ENCODE peak calls at places on chromosomes 11 and 22, in eight cellular contexts. One of them, this sample, is unnamed.

GRCh38 chr11:93614111-93614784 is 47.2 kb upstream of the CEP295 start:
- ATAC-seq in psoas muscle: peak; percentile 55
- ATAC-seq in activated CD4-positive, alpha-beta T cell treated with anti-CD3 and anti-CD28 coated beads for 36 hours: peak; percentile 81
- ATAC-seq in PC-3: no peak
- ATAC-seq in gastroesophageal sphincter: no peak
- ATAC-seq in RWPE2: peak; percentile 31
- ATAC-seq in activated CD8-positive, alpha-beta memory T cell treated with anti-CD3 and anti-CD28 coated beads, Interleukin-2, amount 10 ng/mL, durations not matched to agents 7 days and 5 days: peak; percentile 68
- ATAC-seq in foreskin keratinocyte: peak; percentile 40
- ATAC-seq in this sample: peak; percentile 75

GRCh38 chr22:38494939-38495338 is 11.2 kb downstream of the DDX17 start:
- ATAC-seq in activated CD8-positive, alpha-beta memory T cell treated with anti-CD3 and anti-CD28 coated beads, Interleukin-2, amount 10 ng/mL, durations not matched to agents 7 days and 5 days: no peak
- ATAC-seq in activated CD4-positive, alpha-beta T cell treated with anti-CD3 and anti-CD28 coated beads for 36 hours: no peak
- ATAC-seq in gastroesophageal sphincter: no peak
- ATAC-seq in foreskin keratinocyte: no peak
- ATAC-seq in PC-3: no peak
- ATAC-seq in psoas muscle: peak; percentile 16
- ATAC-seq in RWPE2: no peak
- ATAC-seq in this sample: no peak

GRCh38 chr11:75635009-75635909 is 33.6 kb downstream of the MAP6 start:
- ATAC-seq in activated CD8-positive, alpha-beta memory T cell treated with anti-CD3 and anti-CD28 coated beads, Interleukin-2, amount 10 ng/mL, durations not matched to agents 7 days and 5 days: no peak
- ATAC-seq in gastroesophageal sphincter: peak; percentile 64
- ATAC-seq in psoas muscle: peak; percentile 42
- ATAC-seq in activated CD4-positive, alpha-beta T cell treated with anti-CD3 and anti-CD28 coated beads for 36 hours: no peak
- ATAC-seq in foreskin keratinocyte: no peak
- ATAC-seq in PC-3: no peak
- ATAC-seq in RWPE2: no peak
- ATAC-seq in this sample: no peak

GRCh38 chr22:46045459-46046298 is 68.7 kb upstream of the WNT7B start:
- ATAC-seq in gastroesophageal sphincter: peak; percentile 15
- ATAC-seq in foreskin keratinocyte: no peak
- ATAC-seq in activated CD8-positive, alpha-beta memory T cell treated with anti-CD3 and anti-CD28 coated beads, Interleukin-2, amount 10 ng/mL, durations not matched to agents 7 days and 5 days: no peak
- ATAC-seq in psoas muscle: peak; percentile 54
- ATAC-seq in RWPE2: no peak
- ATAC-seq in PC-3: peak; percentile 9
- ATAC-seq in activated CD4-positive, alpha-beta T cell treated with anti-CD3 and anti-CD28 coated beads for 36 hours: no peak
- ATAC-seq in this sample: no peak

GRCh38 chr11:113446938-113447337 is 28.3 kb downstream of the DRD2 start:
- ATAC-seq in psoas muscle: no peak
- ATAC-seq in foreskin keratinocyte: peak; percentile 77
- ATAC-seq in activated CD8-positive, alpha-beta memory T cell treated with anti-CD3 and anti-CD28 coated beads, Interleukin-2, amount 10 ng/mL, durations not matched to agents 7 days and 5 days: no peak
- ATAC-seq in gastroesophageal sphincter: no peak
- ATAC-seq in PC-3: no peak
- ATAC-seq in activated CD4-positive, alpha-beta T cell treated with anti-CD3 and anti-CD28 coated beads for 36 hours: no peak
- ATAC-seq in RWPE2: peak; percentile 85
- ATAC-seq in this sample: no peak

GRCh38 chr11:57466680-57467079 is 6.4 kb downstream of the RTN4RL2 start:
- ATAC-seq in gastroesophageal sphincter: no peak
- ATAC-seq in foreskin keratinocyte: no peak
- ATAC-seq in activated CD8-positive, alpha-beta memory T cell treated with anti-CD3 and anti-CD28 coated beads, Interleukin-2, amount 10 ng/mL, durations not matched to agents 7 days and 5 days: no peak
- ATAC-seq in PC-3: no peak
- ATAC-seq in psoas muscle: no peak
- ATAC-seq in RWPE2: no peak
- ATAC-seq in activated CD4-positive, alpha-beta T cell treated with anti-CD3 and anti-CD28 coated beads for 36 hours: no peak
- ATAC-seq in this sample: no peak

GRCh38 chr11:65599955-65600246 is 4.3 kb upstream of the KCNK7 start:
- ATAC-seq in foreskin keratinocyte: no peak
- ATAC-seq in activated CD4-positive, alpha-beta T cell treated with anti-CD3 and anti-CD28 coated beads for 36 hours: no peak
- ATAC-seq in activated CD8-positive, alpha-beta memory T cell treated with anti-CD3 and anti-CD28 coated beads, Interleukin-2, amount 10 ng/mL, durations not matched to agents 7 days and 5 days: no peak
- ATAC-seq in gastroesophageal sphincter: no peak
- ATAC-seq in RWPE2: no peak
- ATAC-seq in psoas muscle: no peak
- ATAC-seq in PC-3: no peak
- ATAC-seq in this sample: no peak

GRCh38 chr11:116576523-116576922 is 196.3 kb downstream of the BUD13 start:
- ATAC-seq in psoas muscle: no peak
- ATAC-seq in RWPE2: peak; percentile 71
- ATAC-seq in activated CD4-positive, alpha-beta T cell treated with anti-CD3 and anti-CD28 coated beads for 36 hours: peak; percentile 60
- ATAC-seq in PC-3: no peak
- ATAC-seq in gastroesophageal sphincter: no peak
- ATAC-seq in foreskin keratinocyte: peak; percentile 76
- ATAC-seq in activated CD8-positive, alpha-beta memory T cell treated with anti-CD3 and anti-CD28 coated beads, Interleukin-2, amount 10 ng/mL, durations not matched to agents 7 days and 5 days: no peak
- ATAC-seq in this sample: no peak

GRCh38 chr22:50083462-50084081 is 1.7 kb downstream of the MLC1 start:
- ATAC-seq in gastroesophageal sphincter: no peak
- ATAC-seq in psoas muscle: no peak
- ATAC-seq in activated CD8-positive, alpha-beta memory T cell treated with anti-CD3 and anti-CD28 coated beads, Interleukin-2, amount 10 ng/mL, durations not matched to agents 7 days and 5 days: no peak
- ATAC-seq in activated CD4-positive, alpha-beta T cell treated with anti-CD3 and anti-CD28 coated beads for 36 hours: no peak
- ATAC-seq in foreskin keratinocyte: peak; percentile 54
- ATAC-seq in PC-3: no peak
- ATAC-seq in RWPE2: no peak
- ATAC-seq in this sample: no peak

GRCh38 chr11:115869780-115870431 is 365.7 kb upstream of the CADM1 start:
- ATAC-seq in psoas muscle: no peak
- ATAC-seq in foreskin keratinocyte: peak; percentile 99
- ATAC-seq in gastroesophageal sphincter: no peak
- ATAC-seq in RWPE2: no peak
- ATAC-seq in activated CD8-positive, alpha-beta memory T cell treated with anti-CD3 and anti-CD28 coated beads, Interleukin-2, amount 10 ng/mL, durations not matched to agents 7 days and 5 days: peak; percentile 49
- ATAC-seq in activated CD4-positive, alpha-beta T cell treated with anti-CD3 and anti-CD28 coated beads for 36 hours: peak; percentile 33
- ATAC-seq in PC-3: no peak
- ATAC-seq in this sample: no peak

GRCh38 chr22:41683052-41683451 is 5.6 kb downstream of the SNU13 start:
- ATAC-seq in gastroesophageal sphincter: no peak
- ATAC-seq in RWPE2: no peak
- ATAC-seq in activated CD4-positive, alpha-beta T cell treated with anti-CD3 and anti-CD28 coated beads for 36 hours: no peak
- ATAC-seq in foreskin keratinocyte: no peak
- ATAC-seq in activated CD8-positive, alpha-beta memory T cell treated with anti-CD3 and anti-CD28 coated beads, Interleukin-2, amount 10 ng/mL, durations not matched to agents 7 days and 5 days: no peak
- ATAC-seq in psoas muscle: no peak
- ATAC-seq in PC-3: no peak
- ATAC-seq in this sample: no peak

GRCh38 chr11:72985645-72986044 is 156.5 kb downstream of the FCHSD2 start:
- ATAC-seq in activated CD8-positive, alpha-beta memory T cell treated with anti-CD3 and anti-CD28 coated beads, Interleukin-2, amount 10 ng/mL, durations not matched to agents 7 days and 5 days: no peak
- ATAC-seq in PC-3: no peak
- ATAC-seq in psoas muscle: peak; percentile 66
- ATAC-seq in foreskin keratinocyte: no peak
- ATAC-seq in gastroesophageal sphincter: no peak
- ATAC-seq in activated CD4-positive, alpha-beta T cell treated with anti-CD3 and anti-CD28 coated beads for 36 hours: no peak
- ATAC-seq in RWPE2: no peak
- ATAC-seq in this sample: no peak